ENCODE peak calls at places on chromosomes 16 and 17, in nine cellular contexts. Y is heart right ventricle, W is A673, I is upper lobe of right lung, V is PC-9, Q is keratinocyte, R is H9, G is brain microvascular endothelial cell, T is RWPE1. X is an unnamed sample.

GRCh38 chr16:66581246-66581952 is 2.1 kb downstream of the CMTM2 start:
- DNase-seq in Y (no peak), W (no peak), I (no peak), V (no peak), Q (no peak), R (no peak), G (peak; percentile 33), T (no peak), X (no peak)

GRCh38 chr17:59093702-59094231 is 12.9 kb downstream of the TRIM37 start:
- DNase-seq in Y (peak; percentile 47), W (peak; percentile 47), I (no peak), V (peak; percentile 84), Q (peak; percentile 36), R (no peak), G (peak; percentile 99), T (peak; percentile 64), X (peak; percentile 80)

GRCh38 chr16:50297301-50298074 is 31.1 kb downstream of the ADCY7 start:
- DNase-seq in Y (no peak), W (no peak), I (peak; percentile 48), V (no peak), Q (no peak), R (peak; percentile 22), G (no peak), T (no peak), X (peak; percentile 45)

GRCh38 chr16:87764600-87765472 is 950 bp downstream of the KLHDC4 start:
- DNase-seq in Y (no peak), W (no peak), I (no peak), V (no peak), Q (no peak), R (no peak), G (no peak), T (no peak), X (no peak)

GRCh38 chr16:89923640-89924297 is 627 bp downstream of the TUBB3 start:
- DNase-seq in Y (no peak), W (peak; percentile 42), I (no peak), V (no peak), Q (no peak), R (peak; percentile 65), G (no peak), T (no peak), X (peak; percentile 74)

GRCh38 chr17:1188812-1189211 is 9.0 kb upstream of the ABR start:
- DNase-seq in Y (peak; percentile 80), W (no peak), I (peak; percentile 91), V (no peak), Q (no peak), R (no peak), G (no peak), T (no peak), X (no peak)

GRCh38 chr16:16021988-16022682 is 72.7 kb downstream of the ABCC1 start:
- DNase-seq in Y (peak; percentile 96), W (peak; percentile 70), I (peak; percentile 92), V (peak; percentile 96), Q (peak; percentile 52), R (peak; percentile 60), G (peak; percentile 97), T (peak; percentile 98), X (peak; percentile 95)

GRCh38 chr16:78744796-78745464 is 645.5 kb downstream of the WWOX start:
- DNase-seq in Y (no peak), W (no peak), I (no peak), V (no peak), Q (no peak), R (no peak), G (no peak), T (no peak), X (no peak)

GRCh38 chr16:73427177-73427576 is 379.2 kb upstream of the ZFHX3 start:
- DNase-seq in Y (no peak), W (no peak), I (no peak), V (no peak), Q (no peak), R (no peak), G (no peak), T (no peak), X (no peak)

GRCh38 chr17:72977768-72978417 is 114.6 kb downstream of the SLC39A11 start:
- DNase-seq in Y (no peak), W (no peak), I (no peak), V (peak; percentile 82), Q (no peak), R (no peak), G (peak; percentile 54), T (no peak), X (no peak)

GRCh38 chr16:30559690-30560089 is 1.5 kb upstream of the ZNF764 start:
- DNase-seq in Y (no peak), W (no peak), I (no peak), V (no peak), Q (no peak), R (no peak), G (no peak), T (no peak), X (no peak)

GRCh38 chr17:360141-360705 is 7.6 kb upstream of the RPH3AL start:
- DNase-seq in Y (no peak), W (no peak), I (peak; percentile 37), V (no peak), Q (no peak), R (no peak), G (no peak), T (no peak), X (no peak)

GRCh38 chr17:19021622-19022083 is 17.1 kb upstream of the FAM83G start:
- DNase-seq in Y (no peak), W (peak; percentile 36), I (no peak), V (no peak), Q (no peak), R (peak; percentile 74), G (no peak), T (no peak), X (no peak)

GRCh38 chr17:44004077-44004760 is at the start of gene NAGS:
- DNase-seq in Y (no peak), W (no peak), I (peak; percentile 85), V (no peak), Q (no peak), R (peak; percentile 84), G (no peak), T (peak; percentile 22), X (no peak)

GRCh38 chr17:44004761-44005526 is 522 bp downstream of the NAGS start:
- DNase-seq in Y (no peak), W (no peak), I (peak; percentile 78), V (no peak), Q (no peak), R (peak; percentile 73), G (no peak), T (no peak), X (no peak)

GRCh38 chr17:44005865-44006580 is 1.6 kb downstream of the NAGS start:
- DNase-seq in Y (no peak), W (no peak), I (peak; percentile 85), V (no peak), Q (no peak), R (peak; percentile 91), G (no peak), T (peak; percentile 16), X (no peak)

GRCh38 chr17:44006581-44007345 is 2.3 kb downstream of the NAGS start:
- DNase-seq in Y (peak; percentile 97), W (peak; percentile 95), I (peak; percentile 100), V (peak; percentile 88), Q (peak; percentile 93), R (peak; percentile 100), G (peak; percentile 96), T (peak; percentile 98), X (peak; percentile 100)

GRCh38 chr17:44005527-44005864 is 1.1 kb downstream of the NAGS start:
- DNase-seq in Y (no peak), W (no peak), I (no peak), V (no peak), Q (no peak), R (no peak), G (no peak), T (no peak), X (no peak)
- H3K27ac ChIP-seq in Y (no peak overlapping the region), W (no peak overlapping the region), I (peak overlapping the region; percentile 66), V (no peak overlapping the region), Q (peak overlapping the region; percentile 18), R (no peak overlapping the region), G (no peak overlapping the region), T (peak overlapping the region; percentile 90), X (peak overlapping the region; percentile 64)

DNA sequence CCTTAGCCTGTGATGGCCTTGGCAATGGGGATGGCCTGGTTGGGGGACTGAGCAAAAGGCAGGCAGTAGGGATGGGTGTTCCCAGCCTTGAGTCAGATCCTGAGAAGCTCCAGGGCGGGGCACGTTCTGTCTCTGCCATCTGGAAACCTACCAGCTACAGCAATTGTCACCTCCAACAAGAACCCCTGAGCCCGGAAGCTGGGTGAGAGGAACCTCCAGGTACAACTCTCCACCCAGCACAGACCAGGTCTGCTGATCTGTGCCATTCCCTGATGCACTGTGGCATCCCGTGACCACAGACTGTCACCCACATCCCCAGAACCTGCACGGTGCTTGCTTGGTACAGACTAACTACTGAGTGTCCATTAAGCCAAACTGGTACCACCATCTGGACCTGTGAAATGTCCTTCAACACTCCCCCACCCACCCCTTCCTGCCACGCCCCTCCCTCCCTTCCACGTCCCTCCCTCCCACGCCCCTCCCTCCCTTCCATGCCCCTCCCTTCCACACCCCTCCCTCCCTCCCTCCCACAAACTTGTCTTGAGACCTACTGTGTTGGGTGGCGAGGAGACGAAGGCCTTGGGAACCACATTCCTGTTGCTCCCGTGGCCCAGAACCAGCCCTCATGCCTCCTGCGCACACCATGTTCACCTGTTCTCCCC is 16.6 kb downstream of the MYO15B start:
- DNase-seq in Y (no peak), W (no peak), I (no peak), V (no peak), Q (no peak), R (no peak), G (no peak), T (no peak), X (peak; percentile 58)
- H3K27ac ChIP-seq in Y (no peak overlapping the region), W (no peak overlapping the region), I (no peak overlapping the region), V (no peak overlapping the region), Q (no peak overlapping the region), R (no peak overlapping the region), G (no peak overlapping the region), T (peak overlapping the region; percentile 58), X (no peak overlapping the region)

GRCh38 chr16:56911771-56912541 is 20.0 kb upstream of the HERPUD1 start:
- DNase-seq in Y (peak; percentile 41), W (no peak), I (peak; percentile 75), V (no peak), Q (no peak), R (no peak), G (peak; percentile 56), T (no peak), X (no peak)
- H3K27ac ChIP-seq in Y (no peak overlapping the region), W (no peak overlapping the region), I (peak overlapping the region; percentile 36), V (no peak overlapping the region), Q (no peak overlapping the region), R (no peak overlapping the region), G (peak overlapping the region; percentile 82), T (no peak overlapping the region), X (peak overlapping the region; percentile 91)

DNA sequence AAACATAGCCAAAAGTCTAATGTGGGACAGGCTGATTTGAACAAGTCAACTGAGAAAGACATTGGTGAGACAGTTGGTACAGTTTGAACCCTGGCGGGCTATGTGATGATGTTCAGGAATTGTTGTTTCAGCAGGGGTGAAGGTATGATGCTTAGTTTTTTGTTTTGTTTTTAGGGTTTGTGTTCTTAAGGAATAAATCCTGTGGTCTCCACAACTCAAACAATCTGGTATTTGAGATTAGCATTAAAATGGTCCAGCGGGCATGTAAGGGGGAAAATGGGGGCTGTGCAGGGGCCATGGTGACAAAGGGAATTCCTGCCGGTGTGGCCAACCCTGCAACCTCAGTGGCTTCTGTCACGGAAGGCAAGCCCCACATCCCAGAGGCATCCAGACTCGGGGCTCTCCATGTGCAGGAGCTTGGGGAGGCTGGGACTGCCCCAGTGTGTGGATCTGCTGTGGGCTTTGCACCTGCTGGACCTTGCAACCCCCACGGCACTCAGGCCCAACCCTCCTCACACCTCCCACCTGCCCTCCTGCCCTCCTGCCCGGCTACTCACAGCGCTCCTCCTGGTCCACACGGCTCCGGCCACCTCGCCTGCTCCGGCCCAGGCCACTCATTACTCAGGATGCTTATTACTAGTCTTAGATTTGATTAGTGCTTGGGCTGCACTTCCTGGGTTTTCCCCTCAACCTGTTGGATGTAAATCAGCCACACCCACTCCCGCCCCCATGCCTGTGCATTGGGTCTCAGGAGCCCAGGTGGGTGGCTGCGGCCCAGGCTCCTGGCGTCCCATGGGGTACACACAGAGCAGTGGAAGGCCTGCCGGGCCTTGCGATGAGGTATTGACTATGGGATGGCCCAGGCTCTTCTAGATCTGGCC is at the start of gene TNFRSF13B:
- DNase-seq in Y (no peak), W (no peak), I (no peak), V (no peak), Q (no peak), R (peak; percentile 27), G (no peak), T (no peak), X (no peak)
- H3K27ac ChIP-seq in Y (no peak within 1 kb of the TSS), W (no peak within 1 kb of the TSS), I (no peak within 1 kb of the TSS), V (no peak within 1 kb of the TSS), Q (no peak within 1 kb of the TSS), R (no peak within 1 kb of the TSS), G (no peak within 1 kb of the TSS), T (no peak within 1 kb of the TSS), X (no peak within 1 kb of the TSS)

X was measured in RWPE2.